ENCODE peak calls at places on chromosomes 7 and 10, in five cellular contexts. One of them, this sample, is unnamed.
A peak's percentile ranks its signal among the peaks of the same experiment; 100 is the strongest.

GRCh38 chr7:20331231-20331880 is 656 bp downstream of the ITGB8 start:
- DNase-seq in HCT116: no peak
- DNase-seq in HepG2: no peak
- DNase-seq in H1: no peak
- DNase-seq in K562: no peak
- DNase-seq in this sample: no peak

GRCh38 chr7:47253650-47254080 is 328.2 kb downstream of the TNS3 start:
- DNase-seq in HCT116: peak; percentile 21
- DNase-seq in HepG2: no peak
- DNase-seq in H1: peak; percentile 51
- DNase-seq in K562: peak; percentile 38
- DNase-seq in this sample: peak; percentile 25

GRCh38 chr7:16881809-16882208 is at the start of gene AGR3:
- DNase-seq in HCT116: no peak
- DNase-seq in HepG2: no peak
- DNase-seq in H1: no peak
- DNase-seq in K562: no peak
- DNase-seq in this sample: no peak

GRCh38 chr10:24238527-24239247 is 29.7 kb downstream of the KIAA1217 start:
- DNase-seq in HCT116: no peak
- DNase-seq in HepG2: no peak
- DNase-seq in H1: no peak
- DNase-seq in K562: no peak
- DNase-seq in this sample: no peak

GRCh38 chr10:124739119-124739921 is 4.9 kb downstream of the FAM53B start:
- DNase-seq in HCT116: no peak
- DNase-seq in HepG2: no peak
- DNase-seq in H1: peak; percentile 50
- DNase-seq in K562: no peak
- DNase-seq in this sample: no peak

GRCh38 chr10:91575044-91575610 is 57.7 kb downstream of the PPP1R3C start:
- DNase-seq in HCT116: no peak
- DNase-seq in HepG2: no peak
- DNase-seq in H1: no peak
- DNase-seq in K562: no peak
- DNase-seq in this sample: no peak

GRCh38 chr7:97982647-97983046 is 7.3 kb downstream of the OCM2 start:
- DNase-seq in HCT116: no peak
- DNase-seq in HepG2: no peak
- DNase-seq in H1: no peak
- DNase-seq in K562: no peak
- DNase-seq in this sample: no peak

GRCh38 chr10:6048281-6049030 is 13.7 kb downstream of the IL2RA start:
- DNase-seq in HCT116: no peak
- DNase-seq in HepG2: no peak
- DNase-seq in H1: peak; percentile 24
- DNase-seq in K562: no peak
- DNase-seq in this sample: no peak

GRCh38 chr10:68826764-68827591 is at the start of gene STOX1:
- DNase-seq in HCT116: peak; percentile 44
- DNase-seq in HepG2: peak; percentile 43
- DNase-seq in H1: peak; percentile 77
- DNase-seq in K562: peak; percentile 85
- DNase-seq in this sample: peak; percentile 32

GRCh38 chr7:55533050-55533728 is 39.1 kb downstream of the VOPP1 start:
- DNase-seq in HCT116: no peak
- DNase-seq in HepG2: no peak
- DNase-seq in H1: no peak
- DNase-seq in K562: no peak
- DNase-seq in this sample: no peak

GRCh38 chr10:84190621-84191020 is 3.7 kb upstream of the CDHR1 start:
- DNase-seq in HCT116: no peak
- DNase-seq in HepG2: no peak
- DNase-seq in H1: no peak
- DNase-seq in K562: no peak
- DNase-seq in this sample: no peak

GRCh38 chr10:85604136-85604725 is 762.4 kb downstream of the GRID1 start:
- DNase-seq in HCT116: no peak
- DNase-seq in HepG2: no peak
- DNase-seq in H1: no peak
- DNase-seq in K562: no peak
- DNase-seq in this sample: no peak

GRCh38 chr7:80922254-80923049 is 3.6 kb upstream of the SEMA3C start:
- DNase-seq in HCT116: no peak
- DNase-seq in HepG2: no peak
- DNase-seq in H1: no peak
- DNase-seq in K562: no peak
- DNase-seq in this sample: no peak

GRCh38 chr7:80918406-80918805 is 445 bp downstream of the SEMA3C start:
- DNase-seq in HCT116: no peak
- DNase-seq in HepG2: no peak
- DNase-seq in H1: no peak
- DNase-seq in K562: no peak
- DNase-seq in this sample: peak; percentile 15

GRCh38 chr7:80921130-80921529 is 2.3 kb upstream of the SEMA3C start:
- DNase-seq in HCT116: no peak
- DNase-seq in HepG2: no peak
- DNase-seq in H1: no peak
- DNase-seq in K562: no peak
- DNase-seq in this sample: no peak

GRCh38 chr7:80918909-80919721 is at the start of gene SEMA3C:
- DNase-seq in HCT116: peak; percentile 78
- DNase-seq in HepG2: peak; percentile 65
- DNase-seq in H1: peak; percentile 87
- DNase-seq in K562: peak; percentile 79
- DNase-seq in this sample: peak; percentile 77

DNA sequence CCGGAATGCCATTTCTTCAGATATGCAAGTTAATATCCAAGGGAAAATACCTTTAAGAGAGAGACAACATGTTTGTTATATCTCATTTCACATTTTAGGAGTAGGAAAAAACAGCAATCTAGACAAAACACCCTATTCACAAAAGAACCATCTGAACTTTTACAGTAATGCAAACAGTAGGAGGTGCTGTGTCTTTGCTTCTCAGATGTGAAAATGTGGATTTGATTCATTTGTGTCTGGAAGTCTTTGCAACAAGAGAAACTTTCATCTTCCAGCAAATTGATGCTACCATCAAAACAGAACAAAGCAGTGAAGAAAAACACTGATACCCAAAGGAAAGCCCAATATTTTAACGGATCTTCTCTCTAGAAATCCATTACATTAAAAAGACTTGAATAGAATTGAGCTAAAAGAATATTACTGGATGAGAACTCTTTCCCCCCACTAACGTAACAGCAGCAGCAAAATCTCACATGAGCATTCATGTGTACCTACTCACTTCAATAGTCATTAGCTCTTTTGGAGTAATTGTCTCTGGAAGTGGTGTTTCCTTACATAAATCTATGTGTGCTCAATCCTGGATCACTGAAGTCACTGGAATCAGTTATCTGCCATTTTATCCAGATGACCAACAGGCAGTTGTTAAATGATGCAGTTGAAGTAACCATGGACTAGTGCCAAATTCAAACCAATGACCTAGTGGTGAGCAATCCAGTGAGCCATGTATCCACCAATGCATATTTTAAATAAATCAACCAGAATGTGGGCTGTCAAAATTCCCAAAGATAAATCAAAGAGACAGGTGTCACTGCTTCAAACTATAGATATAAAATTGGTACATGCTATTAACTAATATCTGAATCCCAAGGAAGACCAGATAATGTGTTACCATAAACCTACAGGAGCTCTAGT is 1.8 kb downstream of the SEMA3C start:
- DNase-seq in HCT116: no peak
- DNase-seq in HepG2: no peak
- DNase-seq in H1: no peak
- DNase-seq in K562: no peak
- DNase-seq in this sample: peak; percentile 6
- H3K9ac ChIP-seq in HCT116: no peak overlapping the region
- H3K9ac ChIP-seq in HepG2: no peak overlapping the region
- H3K9ac ChIP-seq in H1: no peak overlapping the region
- H3K9ac ChIP-seq in K562: no peak overlapping the region
- H3K9ac ChIP-seq in this sample: no peak overlapping the region

GRCh38 chr10:101536800-101537199 is 51.3 kb downstream of the POLL start:
- DNase-seq in HCT116: peak; percentile 39
- DNase-seq in HepG2: peak; percentile 23
- DNase-seq in H1: no peak
- DNase-seq in K562: peak; percentile 47
- DNase-seq in this sample: peak; percentile 20
- TF ChIP-seq ZNF274 in HCT116: no peak
- TF ChIP-seq ZNF274 in HepG2: no peak
- TF ChIP-seq ZNF274 in H1: no peak
- TF ChIP-seq ZNF274 in K562: no peak
- TF ChIP-seq ZNF274 in this sample: no peak

GRCh38 chr10:37860494-37861190 is 3.2 kb upstream of the ZNF248 start:
- DNase-seq in HCT116: no peak
- DNase-seq in HepG2: peak; percentile 27
- DNase-seq in H1: no peak
- DNase-seq in K562: no peak
- DNase-seq in this sample: no peak

GRCh38 chr10:37856881-37857286 is 526 bp downstream of the ZNF248 start:
- DNase-seq in HCT116: no peak
- DNase-seq in HepG2: no peak
- DNase-seq in H1: no peak
- DNase-seq in K562: peak; percentile 56
- DNase-seq in this sample: peak; percentile 0

GRCh38 chr10:37857287-37858211 is at the start of gene ZNF248:
- DNase-seq in HCT116: peak; percentile 90
- DNase-seq in HepG2: peak; percentile 93
- DNase-seq in H1: peak; percentile 88
- DNase-seq in K562: peak; percentile 92
- DNase-seq in this sample: peak; percentile 76

GRCh38 chr10:37854606-37855005 is 2.8 kb downstream of the ZNF248 start:
- DNase-seq in HCT116: no peak
- DNase-seq in HepG2: no peak
- DNase-seq in H1: no peak
- DNase-seq in K562: no peak
- DNase-seq in this sample: no peak

DNA sequence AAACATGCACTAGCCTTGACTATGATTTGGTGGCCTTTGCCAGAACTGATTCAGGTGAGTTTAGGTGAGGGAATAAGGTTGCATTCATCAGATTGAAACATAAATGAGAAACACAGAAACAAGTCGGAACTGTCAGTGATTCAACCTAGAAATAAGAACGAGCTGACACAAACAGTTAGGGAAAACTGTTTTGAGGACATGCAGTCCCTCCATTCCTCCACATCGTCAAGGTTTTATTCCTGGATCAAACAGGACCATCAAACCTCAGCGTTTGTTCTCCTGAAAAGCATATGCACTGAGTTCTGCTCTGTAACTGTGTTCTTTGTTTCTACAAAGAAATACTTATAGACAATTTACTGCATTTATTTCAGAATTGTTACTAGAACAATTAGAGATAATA is 1.7 kb downstream of the ZNF248 start:
- DNase-seq in HCT116: no peak
- DNase-seq in HepG2: no peak
- DNase-seq in H1: no peak
- DNase-seq in K562: no peak
- DNase-seq in this sample: no peak
- H3K9ac ChIP-seq in HCT116: no peak overlapping the region
- H3K9ac ChIP-seq in HepG2: peak overlapping the region; percentile 93
- H3K9ac ChIP-seq in H1: no peak overlapping the region
- H3K9ac ChIP-seq in K562: no peak overlapping the region
- H3K9ac ChIP-seq in this sample: no peak overlapping the region

DNA sequence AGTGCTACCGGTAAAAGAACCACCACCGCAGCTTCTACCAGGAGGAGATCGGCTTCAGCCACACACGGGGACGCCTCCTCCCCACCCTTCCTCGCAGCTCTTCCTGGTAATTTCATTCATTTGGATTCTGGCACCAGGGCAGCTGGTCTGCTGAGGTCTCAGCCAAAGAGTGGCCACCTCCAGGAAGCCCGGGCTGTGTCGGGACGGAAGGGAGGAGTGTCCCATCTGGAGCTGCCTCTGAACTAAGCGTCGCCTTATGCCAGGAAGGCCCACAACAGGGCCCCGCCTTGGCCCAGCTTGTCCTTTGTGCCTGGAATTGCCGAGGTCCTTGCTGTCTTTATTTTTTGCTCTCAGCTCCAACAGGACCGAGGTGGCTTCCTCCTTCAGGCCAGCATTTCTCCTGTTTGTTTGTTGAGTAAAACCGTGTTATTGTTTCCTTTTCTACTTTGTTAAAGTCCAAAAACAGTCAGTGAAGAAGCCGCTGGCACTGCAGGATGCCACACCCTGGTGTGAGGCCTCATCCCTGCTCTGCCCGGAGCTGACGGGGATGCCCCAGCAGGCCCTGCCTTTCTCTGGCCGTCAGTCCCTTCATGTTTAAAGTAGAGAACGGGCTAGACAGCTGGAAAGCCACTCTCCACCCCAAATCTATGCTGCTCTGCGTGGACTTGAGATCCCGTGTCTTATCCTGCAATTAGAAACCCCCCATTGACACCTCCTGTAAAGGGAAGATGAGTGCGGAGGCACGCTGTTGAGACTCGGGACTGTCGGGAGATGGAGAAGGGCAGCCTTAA is 24.5 kb upstream of the TTYH3 start:
- DNase-seq in HCT116: no peak
- DNase-seq in HepG2: no peak
- DNase-seq in H1: no peak
- DNase-seq in K562: no peak
- DNase-seq in this sample: no peak
- TF ChIP-seq ZNF274 in HCT116: no peak
- TF ChIP-seq ZNF274 in HepG2: no peak
- TF ChIP-seq ZNF274 in H1: no peak
- TF ChIP-seq ZNF274 in K562: no peak
- TF ChIP-seq ZNF274 in this sample: no peak

This sample was measured in NT2/D1.